ENCODE peak calls at places on chromosomes 11 and 22, in five cellular contexts. One of them, this sample, is unnamed.

GRCh38 chr22:26406118-26406517 is 22.9 kb upstream of the ASPHD2 start:
- DNase-seq in A673: no peak
- DNase-seq in bronchial epithelial cell: no peak
- DNase-seq in NCI-H774: peak
- DNase-seq in neural progenitor cell: no peak
- DNase-seq in this sample: no peak

GRCh38 chr22:31891366-31892079 is 52.8 kb upstream of the YWHAH start:
- DNase-seq in A673: peak
- DNase-seq in bronchial epithelial cell: no peak
- DNase-seq in NCI-H774: peak
- DNase-seq in neural progenitor cell: peak
- DNase-seq in this sample: no peak

GRCh38 chr11:14380947-14381555 is 22.1 kb upstream of the RRAS2 start:
- DNase-seq in A673: peak
- DNase-seq in bronchial epithelial cell: peak
- DNase-seq in NCI-H774: peak
- DNase-seq in neural progenitor cell: peak
- DNase-seq in this sample: no peak

GRCh38 chr11:19664896-19665548 is 47.6 kb upstream of the NAV2 start:
- DNase-seq in A673: no peak
- DNase-seq in bronchial epithelial cell: peak
- DNase-seq in NCI-H774: no peak
- DNase-seq in neural progenitor cell: no peak
- DNase-seq in this sample: no peak

GRCh38 chr11:104668797-104669463 is 229.3 kb downstream of the CASP12 start:
- DNase-seq in A673: peak
- DNase-seq in bronchial epithelial cell: peak
- DNase-seq in NCI-H774: no peak
- DNase-seq in neural progenitor cell: no peak
- DNase-seq in this sample: no peak

GRCh38 chr11:65616575-65617001 is 1.0 kb downstream of the PCNX3 start:
- DNase-seq in A673: no peak
- DNase-seq in bronchial epithelial cell: no peak
- DNase-seq in NCI-H774: no peak
- DNase-seq in neural progenitor cell: no peak
- DNase-seq in this sample: no peak

GRCh38 chr11:126518130-126518995 is 162.9 kb downstream of the ST3GAL4 start:
- DNase-seq in A673: no peak
- DNase-seq in bronchial epithelial cell: no peak
- DNase-seq in NCI-H774: no peak
- DNase-seq in neural progenitor cell: no peak
- DNase-seq in this sample: no peak

GRCh38 chr11:460331-461199 is 10.5 kb downstream of the PTDSS2 start:
- DNase-seq in A673: no peak
- DNase-seq in bronchial epithelial cell: no peak
- DNase-seq in NCI-H774: no peak
- DNase-seq in neural progenitor cell: no peak
- DNase-seq in this sample: no peak

GRCh38 chr11:94111660-94112059 is 17.0 kb upstream of the PANX1 start:
- DNase-seq in A673: no peak
- DNase-seq in bronchial epithelial cell: peak
- DNase-seq in NCI-H774: no peak
- DNase-seq in neural progenitor cell: no peak
- DNase-seq in this sample: no peak

GRCh38 chr11:64241430-64242153 is 697 bp downstream of the FKBP2 start:
- DNase-seq in A673: peak
- DNase-seq in bronchial epithelial cell: peak
- DNase-seq in NCI-H774: peak
- DNase-seq in neural progenitor cell: peak
- DNase-seq in this sample: peak

GRCh38 chr11:1920909-1921575 is 1.5 kb downstream of the TNNT3 start:
- DNase-seq in A673: no peak
- DNase-seq in bronchial epithelial cell: no peak
- DNase-seq in NCI-H774: no peak
- DNase-seq in neural progenitor cell: peak
- DNase-seq in this sample: no peak

GRCh38 chr11:32497951-32498350 is 62.6 kb upstream of the WT1 start:
- DNase-seq in A673: no peak
- DNase-seq in bronchial epithelial cell: no peak
- DNase-seq in NCI-H774: no peak
- DNase-seq in neural progenitor cell: no peak
- DNase-seq in this sample: no peak

GRCh38 chr22:26321469-26321913 is 107.6 kb upstream of the ASPHD2 start:
- DNase-seq in A673: no peak
- DNase-seq in bronchial epithelial cell: peak
- DNase-seq in NCI-H774: no peak
- DNase-seq in neural progenitor cell: no peak
- DNase-seq in this sample: no peak

GRCh38 chr11:80593981-80594380 is 1153.2 kb upstream of the TENM4 start:
- DNase-seq in A673: peak
- DNase-seq in bronchial epithelial cell: peak
- DNase-seq in NCI-H774: no peak
- DNase-seq in neural progenitor cell: no peak
- DNase-seq in this sample: no peak

GRCh38 chr11:57263351-57263750 is 26.3 kb upstream of the APLNR start:
- DNase-seq in A673: no peak
- DNase-seq in bronchial epithelial cell: no peak
- DNase-seq in NCI-H774: no peak
- DNase-seq in neural progenitor cell: no peak
- DNase-seq in this sample: no peak

GRCh38 chr11:90558328-90558865 is 335.5 kb upstream of the CHORDC1 start:
- DNase-seq in A673: no peak
- DNase-seq in bronchial epithelial cell: no peak
- DNase-seq in NCI-H774: no peak
- DNase-seq in neural progenitor cell: no peak
- DNase-seq in this sample: no peak

GRCh38 chr11:123681007-123681406 is 26.6 kb upstream of the SCN3B start:
- DNase-seq in A673: no peak
- DNase-seq in bronchial epithelial cell: no peak
- DNase-seq in NCI-H774: no peak
- DNase-seq in neural progenitor cell: no peak
- DNase-seq in this sample: no peak

GRCh38 chr22:23789638-23790037 is 2.9 kb downstream of the SMARCB1 start:
- DNase-seq in A673: no peak
- DNase-seq in bronchial epithelial cell: no peak
- DNase-seq in NCI-H774: peak
- DNase-seq in neural progenitor cell: no peak
- DNase-seq in this sample: no peak

GRCh38 chr11:62402226-62402625 is 16.6 kb upstream of the SCGB1A1 start:
- DNase-seq in A673: no peak
- DNase-seq in bronchial epithelial cell: no peak
- DNase-seq in NCI-H774: no peak
- DNase-seq in neural progenitor cell: no peak
- DNase-seq in this sample: peak

GRCh38 chr11:114847599-114847998 is 169.3 kb downstream of the NXPE2 start:
- DNase-seq in A673: peak
- DNase-seq in bronchial epithelial cell: no peak
- DNase-seq in NCI-H774: no peak
- DNase-seq in neural progenitor cell: peak
- DNase-seq in this sample: no peak

GRCh38 chr22:24697671-24698082 is 76.8 kb downstream of the PIWIL3 start:
- DNase-seq in A673: no peak
- DNase-seq in bronchial epithelial cell: peak
- DNase-seq in NCI-H774: no peak
- DNase-seq in neural progenitor cell: no peak
- DNase-seq in this sample: no peak

This sample was measured in CD14-positive monocyte.